ENCODE peak calls at places on chromosomes 1 and 21, in five cellular contexts. One of them, this sample, is unnamed.
A peak's percentile ranks its signal among the peaks of the same experiment; 100 is the strongest.

GRCh38 chr21:42835611-42836401 is 43.5 kb downstream of the WDR4 start:
- DNase-seq in DMS53: no peak
- DNase-seq in HTR-8/SVneo: no peak
- DNase-seq in activated T-helper 9 cell treated with anti-CD3 and anti-CD28 coated beads, Interleukin-2, amount 50 U/mL, for 16 hours: no peak
- DNase-seq in Caki2: no peak
- DNase-seq in this sample: no peak

GRCh38 chr1:67611841-67612240 is 73.2 kb upstream of the GADD45A start:
- DNase-seq in DMS53: no peak
- DNase-seq in HTR-8/SVneo: no peak
- DNase-seq in activated T-helper 9 cell treated with anti-CD3 and anti-CD28 coated beads, Interleukin-2, amount 50 U/mL, for 16 hours: no peak
- DNase-seq in Caki2: no peak
- DNase-seq in this sample: no peak

GRCh38 chr21:45550552-45551210 is 8.4 kb upstream of the SLC19A1 start:
- DNase-seq in DMS53: no peak
- DNase-seq in HTR-8/SVneo: no peak
- DNase-seq in activated T-helper 9 cell treated with anti-CD3 and anti-CD28 coated beads, Interleukin-2, amount 50 U/mL, for 16 hours: no peak
- DNase-seq in Caki2: no peak
- DNase-seq in this sample: no peak

GRCh38 chr1:96695954-96696353 is 25.6 kb upstream of the PTBP2 start:
- DNase-seq in DMS53: no peak
- DNase-seq in HTR-8/SVneo: no peak
- DNase-seq in activated T-helper 9 cell treated with anti-CD3 and anti-CD28 coated beads, Interleukin-2, amount 50 U/mL, for 16 hours: no peak
- DNase-seq in Caki2: no peak
- DNase-seq in this sample: no peak

GRCh38 chr1:168717906-168718891 is 10.8 kb downstream of the DPT start:
- DNase-seq in DMS53: no peak
- DNase-seq in HTR-8/SVneo: no peak
- DNase-seq in activated T-helper 9 cell treated with anti-CD3 and anti-CD28 coated beads, Interleukin-2, amount 50 U/mL, for 16 hours: no peak
- DNase-seq in Caki2: no peak
- DNase-seq in this sample: no peak

GRCh38 chr1:234553241-234554156 is 56.5 kb downstream of the IRF2BP2 start:
- DNase-seq in DMS53: no peak
- DNase-seq in HTR-8/SVneo: peak; percentile 28
- DNase-seq in activated T-helper 9 cell treated with anti-CD3 and anti-CD28 coated beads, Interleukin-2, amount 50 U/mL, for 16 hours: no peak
- DNase-seq in Caki2: no peak
- DNase-seq in this sample: no peak

GRCh38 chr21:31656199-31657095 is 3.0 kb upstream of the SOD1 start:
- DNase-seq in DMS53: no peak
- DNase-seq in HTR-8/SVneo: no peak
- DNase-seq in activated T-helper 9 cell treated with anti-CD3 and anti-CD28 coated beads, Interleukin-2, amount 50 U/mL, for 16 hours: peak; percentile 28
- DNase-seq in Caki2: peak; percentile 24
- DNase-seq in this sample: no peak

GRCh38 chr1:87556326-87556725 is 227.6 kb downstream of the LMO4 start:
- DNase-seq in DMS53: no peak
- DNase-seq in HTR-8/SVneo: no peak
- DNase-seq in activated T-helper 9 cell treated with anti-CD3 and anti-CD28 coated beads, Interleukin-2, amount 50 U/mL, for 16 hours: no peak
- DNase-seq in Caki2: no peak
- DNase-seq in this sample: no peak

GRCh38 chr1:241647658-241648057 is 4.4 kb upstream of the WDR64 start:
- DNase-seq in DMS53: no peak
- DNase-seq in HTR-8/SVneo: no peak
- DNase-seq in activated T-helper 9 cell treated with anti-CD3 and anti-CD28 coated beads, Interleukin-2, amount 50 U/mL, for 16 hours: no peak
- DNase-seq in Caki2: no peak
- DNase-seq in this sample: no peak

GRCh38 chr1:6495041-6495441 is 3.6 kb upstream of the PLEKHG5 start:
- DNase-seq in DMS53: peak; percentile 33
- DNase-seq in HTR-8/SVneo: no peak
- DNase-seq in activated T-helper 9 cell treated with anti-CD3 and anti-CD28 coated beads, Interleukin-2, amount 50 U/mL, for 16 hours: no peak
- DNase-seq in Caki2: no peak
- DNase-seq in this sample: no peak

GRCh38 chr1:17772580-17773215 is 17.6 kb downstream of the ACTL8 start:
- DNase-seq in DMS53: no peak
- DNase-seq in HTR-8/SVneo: no peak
- DNase-seq in activated T-helper 9 cell treated with anti-CD3 and anti-CD28 coated beads, Interleukin-2, amount 50 U/mL, for 16 hours: no peak
- DNase-seq in Caki2: no peak
- DNase-seq in this sample: no peak

GRCh38 chr1:51214615-51215131 is 21.4 kb upstream of the RNF11 start:
- DNase-seq in DMS53: no peak
- DNase-seq in HTR-8/SVneo: no peak
- DNase-seq in activated T-helper 9 cell treated with anti-CD3 and anti-CD28 coated beads, Interleukin-2, amount 50 U/mL, for 16 hours: no peak
- DNase-seq in Caki2: no peak
- DNase-seq in this sample: no peak

GRCh38 chr1:207847116-207847515 is 63.8 kb downstream of the CD34 start:
- DNase-seq in DMS53: no peak
- DNase-seq in HTR-8/SVneo: no peak
- DNase-seq in activated T-helper 9 cell treated with anti-CD3 and anti-CD28 coated beads, Interleukin-2, amount 50 U/mL, for 16 hours: no peak
- DNase-seq in Caki2: no peak
- DNase-seq in this sample: no peak

GRCh38 chr1:6918286-6918907 is 133.1 kb downstream of the CAMTA1 start:
- DNase-seq in DMS53: no peak
- DNase-seq in HTR-8/SVneo: no peak
- DNase-seq in activated T-helper 9 cell treated with anti-CD3 and anti-CD28 coated beads, Interleukin-2, amount 50 U/mL, for 16 hours: no peak
- DNase-seq in Caki2: no peak
- DNase-seq in this sample: no peak

GRCh38 chr1:116368241-116368640 is 4.8 kb upstream of the ATP1A1 start:
- DNase-seq in DMS53: no peak
- DNase-seq in HTR-8/SVneo: no peak
- DNase-seq in activated T-helper 9 cell treated with anti-CD3 and anti-CD28 coated beads, Interleukin-2, amount 50 U/mL, for 16 hours: no peak
- DNase-seq in Caki2: no peak
- DNase-seq in this sample: no peak

GRCh38 chr1:51381964-51382363 is 51.6 kb upstream of the TTC39A start:
- DNase-seq in DMS53: no peak
- DNase-seq in HTR-8/SVneo: no peak
- DNase-seq in activated T-helper 9 cell treated with anti-CD3 and anti-CD28 coated beads, Interleukin-2, amount 50 U/mL, for 16 hours: no peak
- DNase-seq in Caki2: no peak
- DNase-seq in this sample: no peak

GRCh38 chr1:117580882-117581281 is 25.0 kb upstream of the TENT5C start:
- DNase-seq in DMS53: no peak
- DNase-seq in HTR-8/SVneo: no peak
- DNase-seq in activated T-helper 9 cell treated with anti-CD3 and anti-CD28 coated beads, Interleukin-2, amount 50 U/mL, for 16 hours: no peak
- DNase-seq in Caki2: no peak
- DNase-seq in this sample: no peak

GRCh38 chr1:93614550-93615200 is 67.0 kb downstream of the BCAR3 start:
- DNase-seq in DMS53: peak; percentile 97
- DNase-seq in HTR-8/SVneo: no peak
- DNase-seq in activated T-helper 9 cell treated with anti-CD3 and anti-CD28 coated beads, Interleukin-2, amount 50 U/mL, for 16 hours: no peak
- DNase-seq in Caki2: no peak
- DNase-seq in this sample: no peak

GRCh38 chr1:94236630-94237290 is 624 bp downstream of the ARHGAP29 start:
- DNase-seq in DMS53: peak; percentile 89
- DNase-seq in HTR-8/SVneo: no peak
- DNase-seq in activated T-helper 9 cell treated with anti-CD3 and anti-CD28 coated beads, Interleukin-2, amount 50 U/mL, for 16 hours: no peak
- DNase-seq in Caki2: peak; percentile 18
- DNase-seq in this sample: no peak

GRCh38 chr21:45602106-45602505 is 41.4 kb upstream of the PCBP3 start:
- DNase-seq in DMS53: no peak
- DNase-seq in HTR-8/SVneo: no peak
- DNase-seq in activated T-helper 9 cell treated with anti-CD3 and anti-CD28 coated beads, Interleukin-2, amount 50 U/mL, for 16 hours: no peak
- DNase-seq in Caki2: no peak
- DNase-seq in this sample: no peak

GRCh38 chr1:57312869-57313268 is 111.0 kb downstream of the DAB1 start:
- DNase-seq in DMS53: no peak
- DNase-seq in HTR-8/SVneo: no peak
- DNase-seq in activated T-helper 9 cell treated with anti-CD3 and anti-CD28 coated beads, Interleukin-2, amount 50 U/mL, for 16 hours: no peak
- DNase-seq in Caki2: no peak
- DNase-seq in this sample: no peak

GRCh38 chr1:198771562-198772153 is 132.8 kb downstream of the PTPRC start:
- DNase-seq in DMS53: peak; percentile 68
- DNase-seq in HTR-8/SVneo: peak; percentile 26
- DNase-seq in activated T-helper 9 cell treated with anti-CD3 and anti-CD28 coated beads, Interleukin-2, amount 50 U/mL, for 16 hours: no peak
- DNase-seq in Caki2: peak; percentile 16
- DNase-seq in this sample: no peak

GRCh38 chr1:15345711-15346355 is 63.9 kb upstream of the EFHD2 start:
- DNase-seq in DMS53: no peak
- DNase-seq in HTR-8/SVneo: no peak
- DNase-seq in activated T-helper 9 cell treated with anti-CD3 and anti-CD28 coated beads, Interleukin-2, amount 50 U/mL, for 16 hours: peak; percentile 51
- DNase-seq in Caki2: no peak
- DNase-seq in this sample: no peak

GRCh38 chr1:25568090-25568833 is 24.9 kb downstream of the LDLRAP1 start:
- DNase-seq in DMS53: no peak
- DNase-seq in HTR-8/SVneo: no peak
- DNase-seq in activated T-helper 9 cell treated with anti-CD3 and anti-CD28 coated beads, Interleukin-2, amount 50 U/mL, for 16 hours: no peak
- DNase-seq in Caki2: peak; percentile 9
- DNase-seq in this sample: no peak

GRCh38 chr1:171257207-171258052 is 9.1 kb downstream of the FMO1 start:
- DNase-seq in DMS53: peak; percentile 4
- DNase-seq in HTR-8/SVneo: no peak
- DNase-seq in activated T-helper 9 cell treated with anti-CD3 and anti-CD28 coated beads, Interleukin-2, amount 50 U/mL, for 16 hours: no peak
- DNase-seq in Caki2: peak; percentile 17
- DNase-seq in this sample: peak; percentile 36